ENCODE peak calls at places on chromosome 11, in six cellular contexts. V, O, R, B, U and J are unnamed samples.

GRCh38 chr11:47991266-47991830 is 11.0 kb downstream of the PTPRJ start:
- DNase-seq in V (peak; percentile 67), O (peak; percentile 69), R (peak; percentile 60), B (peak; percentile 61), U (no peak), J (no peak)

GRCh38 chr11:33692013-33692504 is 8.6 kb downstream of the C11orf91 start:
- DNase-seq in V (peak; percentile 97), O (peak; percentile 76), R (peak; percentile 59), B (no peak), U (no peak), J (no peak)

GRCh38 chr11:104435498-104435897 is 271.6 kb upstream of the PDGFD start:
- DNase-seq in V (no peak), O (no peak), R (no peak), B (no peak), U (no peak), J (no peak)

GRCh38 chr11:62708423-62709261 is 1.2 kb downstream of the GNG3 start:
- DNase-seq in V (no peak), O (no peak), R (no peak), B (no peak), U (peak; percentile 90), J (no peak)

GRCh38 chr11:114273890-114274635 is 22.1 kb upstream of the NNMT start:
- DNase-seq in V (no peak), O (no peak), R (no peak), B (no peak), U (no peak), J (no peak)

GRCh38 chr11:118715245-118715807 is 35.9 kb upstream of the TREH start:
- DNase-seq in V (peak; percentile 23), O (no peak), R (no peak), B (no peak), U (peak; percentile 27), J (no peak)

GRCh38 chr11:111329306-111330204 is 31.2 kb downstream of the POU2AF3 start:
- DNase-seq in V (no peak), O (peak; percentile 82), R (peak; percentile 48), B (no peak), U (no peak), J (no peak)

GRCh38 chr11:61332266-61332822 is 561 bp downstream of the DDB1 start:
- DNase-seq in V (peak; percentile 28), O (no peak), R (peak; percentile 33), B (no peak), U (no peak), J (no peak)

GRCh38 chr11:85718991-85719807 is 33.2 kb upstream of the CCDC89 start:
- DNase-seq in V (peak; percentile 100), O (peak; percentile 61), R (peak; percentile 32), B (no peak), U (no peak), J (peak; percentile 54)

GRCh38 chr11:76670475-76671235 is at the start of gene LRRC32:
- DNase-seq in V (peak; percentile 11), O (peak; percentile 77), R (peak; percentile 63), B (no peak), U (peak; percentile 89), J (peak; percentile 77)

GRCh38 chr11:78205256-78205655 is 16.5 kb downstream of the USP35 start:
- DNase-seq in V (no peak), O (no peak), R (no peak), B (no peak), U (peak; percentile 27), J (no peak)

GRCh38 chr11:64757549-64758329 is 2.0 kb downstream of the PYGM start:
- DNase-seq in V (no peak), O (peak; percentile 50), R (peak; percentile 30), B (no peak), U (peak; percentile 67), J (no peak)

GRCh38 chr11:133078591-133079179 is 453.6 kb downstream of the OPCML start:
- DNase-seq in V (peak; percentile 22), O (no peak), R (no peak), B (peak; percentile 28), U (no peak), J (no peak)

GRCh38 chr11:17734986-17735822 is 623 bp downstream of the KCNC1 start:
- DNase-seq in V (peak; percentile 79), O (peak; percentile 84), R (peak; percentile 46), B (peak; percentile 49), U (peak; percentile 82), J (peak; percentile 84)

GRCh38 chr11:64254326-64254725 is 3.0 kb downstream of the PLCB3 start:
- DNase-seq in V (no peak), O (peak; percentile 53), R (no peak), B (no peak), U (no peak), J (no peak)

GRCh38 chr11:82225930-82226329 is 507.7 kb downstream of the FAM181B start:
- DNase-seq in V (no peak), O (no peak), R (no peak), B (no peak), U (no peak), J (no peak)

GRCh38 chr11:10454902-10455631 is at the start of gene AMPD3:
- DNase-seq in V (peak; percentile 90), O (peak; percentile 88), R (no peak), B (no peak), U (peak; percentile 81), J (no peak)

GRCh38 chr11:113906038-113906437 is 1.4 kb downstream of the HTR3B start:
- DNase-seq in V (peak; percentile 8), O (no peak), R (no peak), B (peak; percentile 72), U (no peak), J (no peak)

GRCh38 chr11:35288817-35289541 is 130.4 kb downstream of the SLC1A2 start:
- DNase-seq in V (peak; percentile 87), O (no peak), R (no peak), B (no peak), U (no peak), J (no peak)

DNA sequence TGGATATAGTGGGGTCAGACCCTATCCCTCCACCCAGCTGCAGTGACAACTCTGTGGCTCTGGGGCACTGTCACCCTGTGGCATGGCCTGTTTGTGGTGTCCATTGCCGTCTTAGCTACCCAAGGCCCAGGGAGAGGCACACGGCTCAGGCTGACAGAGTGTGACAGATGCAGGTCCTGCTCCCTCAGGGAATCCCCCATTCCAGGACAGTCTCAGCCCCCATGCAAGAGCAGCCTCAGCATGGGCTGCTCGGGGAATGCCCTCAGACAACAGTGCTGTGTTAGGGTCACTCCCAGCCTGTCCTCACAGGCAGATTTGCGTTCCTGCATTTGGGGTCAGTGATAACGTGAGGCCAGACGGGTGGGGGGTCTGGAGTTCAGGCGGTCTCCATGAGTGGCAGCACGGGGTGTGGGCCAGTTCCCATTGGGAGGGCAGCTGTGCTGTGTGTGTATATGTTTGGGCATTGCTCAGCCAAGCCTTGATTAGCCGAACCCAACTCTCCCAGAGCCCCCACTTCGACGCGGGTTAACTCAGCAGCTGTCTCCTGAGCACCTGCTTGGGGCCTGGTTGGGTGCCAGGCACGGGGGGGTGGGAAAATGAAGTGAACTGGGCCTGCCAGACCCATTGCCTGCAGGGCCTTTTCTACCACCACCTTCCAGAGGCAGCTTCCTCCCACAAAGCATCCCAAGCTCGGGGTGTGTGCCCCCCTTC is 5.3 kb upstream of the KCNQ1OT1 start:
- DNase-seq in V (no peak), O (peak; percentile 72), R (no peak), B (no peak), U (peak; percentile 41), J (no peak)
- H3K4me1 ChIP-seq in V (peaks cover 2% of the 10 kb centered on the region), O (peaks cover 20% of the 10 kb centered on the region), R (peaks cover 19% of the 10 kb centered on the region), B (no peaks in the 10 kb centered on the region), U (no peaks in the 10 kb centered on the region), J (peaks cover 20% of the 10 kb centered on the region)

DNA sequence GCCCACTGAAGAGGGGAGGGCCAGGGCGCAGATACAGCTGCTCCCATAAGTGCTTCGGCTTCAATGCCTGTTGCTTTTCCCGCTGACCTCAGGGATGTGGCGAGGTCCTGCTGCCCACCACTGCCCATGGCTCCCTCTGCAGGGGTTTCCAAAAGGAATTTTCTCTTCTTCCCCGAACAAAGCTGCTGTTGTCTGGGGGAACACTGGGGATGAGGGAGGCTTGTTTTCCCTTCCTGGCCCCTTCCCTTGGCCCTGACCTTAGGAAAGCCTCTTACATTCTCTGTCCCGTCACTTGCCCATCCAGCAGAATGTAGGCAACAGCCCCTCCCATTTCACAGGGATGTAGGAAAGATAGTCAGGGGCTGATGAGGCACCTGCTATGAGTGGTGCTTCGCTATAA is 34.8 kb downstream of the CD82 start:
- DNase-seq in V (no peak), O (no peak), R (no peak), B (no peak), U (no peak), J (no peak)
- H3K4me1 ChIP-seq in V (peaks cover 14% of the 10 kb centered on the region), O (peaks cover 43% of the 10 kb centered on the region), R (peaks cover 48% of the 10 kb centered on the region), B (no peaks in the 10 kb centered on the region), U (peaks cover 63% of the 10 kb centered on the region), J (peaks cover 5% of the 10 kb centered on the region)

DNA sequence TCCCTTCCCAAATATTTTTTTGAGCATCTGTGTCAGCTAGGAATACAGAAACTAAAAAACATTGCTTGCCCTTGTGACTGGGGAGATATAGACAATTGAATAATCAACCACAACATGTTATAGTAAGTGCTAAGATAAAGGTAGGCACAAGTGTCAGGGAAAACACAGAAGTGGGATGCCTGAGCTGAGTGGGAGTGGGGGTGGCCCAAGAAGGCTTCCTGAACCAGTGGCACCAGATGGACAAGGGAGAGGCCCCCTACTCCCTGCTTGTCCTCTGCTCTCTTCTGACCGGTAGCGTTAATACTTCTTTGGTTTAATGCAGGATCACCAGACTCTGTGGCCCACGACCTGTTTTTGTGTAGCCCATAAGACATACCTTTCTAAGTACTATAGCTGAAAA is 48.8 kb downstream of the PACS1 start:
- DNase-seq in V (no peak), O (no peak), R (no peak), B (no peak), U (no peak), J (no peak)
- H3K4me1 ChIP-seq in V (peaks cover 12% of the 10 kb centered on the region), O (peaks cover 8% of the 10 kb centered on the region), R (peaks cover 51% of the 10 kb centered on the region), B (peaks cover 14% of the 10 kb centered on the region), U (peaks cover 43% of the 10 kb centered on the region), J (peaks cover 6% of the 10 kb centered on the region)

DNA sequence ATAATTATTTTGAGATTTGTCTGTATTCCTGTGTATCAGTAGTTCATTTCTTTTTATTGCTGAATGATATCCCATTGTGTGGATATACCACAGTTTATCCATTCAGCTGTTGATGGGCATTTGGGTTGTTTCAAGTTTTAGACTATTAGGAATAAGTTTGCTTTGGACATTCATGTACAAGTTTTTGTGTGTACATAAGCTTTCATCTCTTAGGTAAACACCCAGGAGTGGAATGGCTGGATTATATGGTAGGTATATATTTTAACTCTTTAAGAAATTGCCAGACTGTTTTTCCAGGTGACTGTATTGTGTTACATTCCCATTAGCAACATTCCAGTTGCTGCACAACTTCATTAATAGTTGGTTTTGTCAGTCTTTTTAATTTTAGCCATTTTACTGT is 52.0 kb downstream of the ARHGEF12 start:
- DNase-seq in V (no peak), O (no peak), R (no peak), B (no peak), U (no peak), J (no peak)
- H3K4me1 ChIP-seq in V (peaks cover 5% of the 10 kb centered on the region), O (peaks cover 81% of the 10 kb centered on the region), R (peaks cover 25% of the 10 kb centered on the region), B (peaks cover 42% of the 10 kb centered on the region), U (peaks cover 6% of the 10 kb centered on the region), J (peaks cover 3% of the 10 kb centered on the region)

GRCh38 chr11:86800076-86800955 is at the start of gene PRSS23:
- DNase-seq in V (peak; percentile 66), O (peak; percentile 84), R (peak; percentile 73), B (peak; percentile 45), U (peak; percentile 79), J (no peak)
- H3K4me1 ChIP-seq in V (peaks cover 8% of the 10 kb centered on the region), O (peaks cover 15% of the 10 kb centered on the region), R (peaks cover 18% of the 10 kb centered on the region), B (peaks cover 3% of the 10 kb centered on the region), U (no peaks in the 10 kb centered on the region), J (no peaks in the 10 kb centered on the region)

GRCh38 chr11:72776117-72776843 is 17.6 kb downstream of the STARD10 start:
- DNase-seq in V (no peak), O (no peak), R (no peak), B (no peak), U (no peak), J (no peak)
- H3K4me1 ChIP-seq in V (peaks cover 17% of the 10 kb centered on the region), O (peaks cover 45% of the 10 kb centered on the region), R (peaks cover 57% of the 10 kb centered on the region), B (no peaks in the 10 kb centered on the region), U (peaks cover 16% of the 10 kb centered on the region), J (peaks cover 5% of the 10 kb centered on the region)